ENCODE peak calls at places on chromosomes 1 and 21, in nine cellular contexts. One of them, this sample, is unnamed.

GRCh38 chr1:8543965-8544364 is 226.1 kb downstream of the SLC45A1 start:
- DNase-seq in brain microvascular endothelial cell: no peak
- DNase-seq in BE2C: no peak
- DNase-seq in HFF-Myc: no peak
- DNase-seq in BJ: no peak
- DNase-seq in cardiac muscle cell: no peak
- DNase-seq in astrocyte of the spinal cord: no peak
- DNase-seq in sigmoid colon: no peak
- DNase-seq in heart right ventricle: no peak
- DNase-seq in this sample: no peak

GRCh38 chr21:42674351-42674940 is 21.0 kb downstream of the PDE9A start:
- DNase-seq in brain microvascular endothelial cell: no peak
- DNase-seq in BE2C: peak; percentile 77
- DNase-seq in HFF-Myc: no peak
- DNase-seq in BJ: no peak
- DNase-seq in cardiac muscle cell: peak; percentile 38
- DNase-seq in astrocyte of the spinal cord: no peak
- DNase-seq in sigmoid colon: peak; percentile 95
- DNase-seq in heart right ventricle: peak; percentile 72
- DNase-seq in this sample: no peak

GRCh38 chr1:46749403-46749802 is 30.5 kb upstream of the EFCAB14 start:
- DNase-seq in brain microvascular endothelial cell: no peak
- DNase-seq in BE2C: no peak
- DNase-seq in HFF-Myc: no peak
- DNase-seq in BJ: no peak
- DNase-seq in cardiac muscle cell: no peak
- DNase-seq in astrocyte of the spinal cord: no peak
- DNase-seq in sigmoid colon: no peak
- DNase-seq in heart right ventricle: no peak
- DNase-seq in this sample: no peak

GRCh38 chr1:220013497-220013896 is 32.8 kb downstream of the EPRS1 start:
- DNase-seq in brain microvascular endothelial cell: no peak
- DNase-seq in BE2C: no peak
- DNase-seq in HFF-Myc: no peak
- DNase-seq in BJ: no peak
- DNase-seq in cardiac muscle cell: peak; percentile 40
- DNase-seq in astrocyte of the spinal cord: peak; percentile 54
- DNase-seq in sigmoid colon: no peak
- DNase-seq in heart right ventricle: no peak
- DNase-seq in this sample: no peak

GRCh38 chr1:61391730-61392129 is 309.4 kb downstream of the NFIA start:
- DNase-seq in brain microvascular endothelial cell: no peak
- DNase-seq in BE2C: no peak
- DNase-seq in HFF-Myc: no peak
- DNase-seq in BJ: no peak
- DNase-seq in cardiac muscle cell: no peak
- DNase-seq in astrocyte of the spinal cord: no peak
- DNase-seq in sigmoid colon: no peak
- DNase-seq in heart right ventricle: no peak
- DNase-seq in this sample: no peak

GRCh38 chr1:234755449-234755863 is 145.5 kb upstream of the IRF2BP2 start:
- DNase-seq in brain microvascular endothelial cell: peak; percentile 94
- DNase-seq in BE2C: peak; percentile 67
- DNase-seq in HFF-Myc: peak; percentile 39
- DNase-seq in BJ: peak; percentile 41
- DNase-seq in cardiac muscle cell: peak; percentile 94
- DNase-seq in astrocyte of the spinal cord: peak; percentile 62
- DNase-seq in sigmoid colon: peak; percentile 90
- DNase-seq in heart right ventricle: peak; percentile 67
- DNase-seq in this sample: no peak

GRCh38 chr1:179380299-179380698 is 14.5 kb downstream of the AXDND1 start:
- DNase-seq in brain microvascular endothelial cell: no peak
- DNase-seq in BE2C: no peak
- DNase-seq in HFF-Myc: no peak
- DNase-seq in BJ: peak; percentile 19
- DNase-seq in cardiac muscle cell: no peak
- DNase-seq in astrocyte of the spinal cord: no peak
- DNase-seq in sigmoid colon: no peak
- DNase-seq in heart right ventricle: no peak
- DNase-seq in this sample: no peak

GRCh38 chr1:2091611-2092604 is 41.7 kb downstream of the PRKCZ start:
- DNase-seq in brain microvascular endothelial cell: peak; percentile 14
- DNase-seq in BE2C: peak; percentile 66
- DNase-seq in HFF-Myc: no peak
- DNase-seq in BJ: no peak
- DNase-seq in cardiac muscle cell: peak; percentile 26
- DNase-seq in astrocyte of the spinal cord: peak; percentile 19
- DNase-seq in sigmoid colon: no peak
- DNase-seq in heart right ventricle: peak; percentile 55
- DNase-seq in this sample: no peak

GRCh38 chr21:45420623-45421041 is 15.7 kb downstream of the COL18A1 start:
- DNase-seq in brain microvascular endothelial cell: no peak
- DNase-seq in BE2C: no peak
- DNase-seq in HFF-Myc: no peak
- DNase-seq in BJ: no peak
- DNase-seq in cardiac muscle cell: no peak
- DNase-seq in astrocyte of the spinal cord: no peak
- DNase-seq in sigmoid colon: peak; percentile 60
- DNase-seq in heart right ventricle: peak; percentile 48
- DNase-seq in this sample: no peak

GRCh38 chr1:92909321-92909720 is 51.9 kb downstream of the DIPK1A start:
- DNase-seq in brain microvascular endothelial cell: peak; percentile 84
- DNase-seq in BE2C: no peak
- DNase-seq in HFF-Myc: peak; percentile 82
- DNase-seq in BJ: peak; percentile 71
- DNase-seq in cardiac muscle cell: peak; percentile 60
- DNase-seq in astrocyte of the spinal cord: peak; percentile 78
- DNase-seq in sigmoid colon: no peak
- DNase-seq in heart right ventricle: no peak
- DNase-seq in this sample: peak; percentile 13

GRCh38 chr1:24364975-24365678 is 46.0 kb downstream of the GRHL3 start:
- DNase-seq in brain microvascular endothelial cell: peak; percentile 86
- DNase-seq in BE2C: peak; percentile 63
- DNase-seq in HFF-Myc: peak; percentile 60
- DNase-seq in BJ: peak; percentile 61
- DNase-seq in cardiac muscle cell: peak; percentile 74
- DNase-seq in astrocyte of the spinal cord: peak; percentile 91
- DNase-seq in sigmoid colon: peak; percentile 69
- DNase-seq in heart right ventricle: no peak
- DNase-seq in this sample: peak; percentile 41

GRCh38 chr1:152654110-152654509 is 9.1 kb upstream of the LCE2D start:
- DNase-seq in brain microvascular endothelial cell: peak; percentile 47
- DNase-seq in BE2C: peak; percentile 71
- DNase-seq in HFF-Myc: no peak
- DNase-seq in BJ: no peak
- DNase-seq in cardiac muscle cell: peak; percentile 54
- DNase-seq in astrocyte of the spinal cord: peak; percentile 18
- DNase-seq in sigmoid colon: no peak
- DNase-seq in heart right ventricle: no peak
- DNase-seq in this sample: no peak

GRCh38 chr1:236774926-236775325 is 20.2 kb upstream of the MTR start:
- DNase-seq in brain microvascular endothelial cell: peak; percentile 15
- DNase-seq in BE2C: no peak
- DNase-seq in HFF-Myc: no peak
- DNase-seq in BJ: no peak
- DNase-seq in cardiac muscle cell: peak; percentile 71
- DNase-seq in astrocyte of the spinal cord: no peak
- DNase-seq in sigmoid colon: no peak
- DNase-seq in heart right ventricle: no peak
- DNase-seq in this sample: no peak
- TF ChIP-seq CTCF in brain microvascular endothelial cell: peak; percentile 41
- TF ChIP-seq CTCF in BE2C: peak; percentile 61
- TF ChIP-seq CTCF in HFF-Myc: peak; percentile 37
- TF ChIP-seq CTCF in BJ: peak; percentile 37
- TF ChIP-seq CTCF in cardiac muscle cell: peak; percentile 65
- TF ChIP-seq CTCF in astrocyte of the spinal cord: peak; percentile 31
- TF ChIP-seq CTCF in sigmoid colon: no peak
- TF ChIP-seq CTCF in heart right ventricle: peak; percentile 51
- TF ChIP-seq CTCF in this sample: peak; percentile 72

DNA sequence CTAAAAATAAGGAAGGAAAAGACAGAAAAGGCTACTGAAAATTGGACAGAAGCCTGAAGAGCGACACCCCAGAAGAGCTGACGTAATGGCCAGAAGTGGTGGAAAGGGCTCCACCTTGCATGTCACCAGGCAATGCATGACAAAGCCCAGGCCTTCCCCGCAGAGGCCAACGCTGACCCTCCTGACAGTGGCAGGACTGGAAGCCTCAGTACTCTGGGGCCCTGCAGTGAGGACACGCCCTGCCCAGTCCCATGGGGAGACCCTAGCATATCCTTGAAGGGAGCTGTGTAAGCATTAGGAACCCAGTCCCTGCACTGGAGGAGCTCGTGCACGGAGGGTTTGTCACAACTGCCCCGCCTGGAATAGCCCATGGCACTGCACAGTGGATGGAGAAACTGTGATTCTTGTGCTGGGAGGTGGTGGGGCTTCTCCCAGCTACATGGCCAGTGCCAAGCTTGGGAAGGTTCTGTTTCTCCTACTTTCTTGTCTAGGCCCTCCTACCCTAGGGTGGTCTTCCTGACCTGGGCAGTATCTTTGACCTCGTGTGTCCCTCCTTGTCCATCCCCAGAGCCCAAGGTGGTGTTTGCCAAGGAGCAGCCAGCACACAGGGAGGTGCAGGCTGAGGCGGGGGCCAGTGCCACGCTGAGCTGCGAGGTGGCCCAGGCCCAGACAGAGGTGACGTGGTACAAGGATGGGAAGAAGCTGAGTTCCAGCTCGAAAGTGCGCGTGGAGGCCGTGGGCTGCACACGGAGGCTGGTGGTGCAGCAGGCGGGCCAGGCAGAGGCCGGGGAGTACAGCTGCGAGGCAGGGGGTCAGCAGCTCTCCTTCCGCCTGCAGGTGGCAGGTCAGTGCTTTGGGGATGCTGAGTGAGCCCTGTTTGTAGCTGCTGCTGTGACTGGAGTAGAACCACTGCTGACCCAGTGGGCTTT is 60.4 kb downstream of the OBSCN start:
- DNase-seq in brain microvascular endothelial cell: no peak
- DNase-seq in BE2C: peak; percentile 10
- DNase-seq in HFF-Myc: no peak
- DNase-seq in BJ: no peak
- DNase-seq in cardiac muscle cell: no peak
- DNase-seq in astrocyte of the spinal cord: no peak
- DNase-seq in sigmoid colon: no peak
- DNase-seq in heart right ventricle: peak; percentile 48
- DNase-seq in this sample: no peak
- TF ChIP-seq CTCF in brain microvascular endothelial cell: no peak
- TF ChIP-seq CTCF in BE2C: no peak
- TF ChIP-seq CTCF in HFF-Myc: no peak
- TF ChIP-seq CTCF in BJ: no peak
- TF ChIP-seq CTCF in cardiac muscle cell: no peak
- TF ChIP-seq CTCF in astrocyte of the spinal cord: no peak
- TF ChIP-seq CTCF in sigmoid colon: no peak
- TF ChIP-seq CTCF in heart right ventricle: no peak
- TF ChIP-seq CTCF in this sample: no peak

DNA sequence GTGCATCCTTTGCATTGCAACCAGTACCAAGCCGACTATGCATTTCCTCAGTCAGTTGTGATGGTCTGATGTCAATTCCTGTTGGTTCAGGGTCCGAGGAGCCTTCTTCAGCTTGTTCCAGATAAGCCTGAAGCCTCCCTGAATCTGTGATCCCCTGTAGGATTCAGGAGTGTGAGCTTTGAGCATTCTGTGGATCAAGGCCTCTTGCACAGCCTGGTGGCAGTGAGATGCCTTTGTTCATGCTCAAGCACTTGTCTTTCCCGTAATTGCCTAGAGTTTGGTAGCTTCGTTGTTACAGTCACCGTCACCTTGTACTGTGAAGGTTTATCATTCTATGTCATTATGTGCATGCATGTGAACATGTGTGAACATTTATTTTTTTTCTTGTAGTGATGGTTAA is 103.5 kb downstream of the PBX1 start:
- DNase-seq in brain microvascular endothelial cell: no peak
- DNase-seq in BE2C: no peak
- DNase-seq in HFF-Myc: no peak
- DNase-seq in BJ: no peak
- DNase-seq in cardiac muscle cell: no peak
- DNase-seq in astrocyte of the spinal cord: no peak
- DNase-seq in sigmoid colon: no peak
- DNase-seq in heart right ventricle: no peak
- DNase-seq in this sample: no peak
- TF ChIP-seq CTCF in brain microvascular endothelial cell: peak; percentile 20
- TF ChIP-seq CTCF in BE2C: no peak
- TF ChIP-seq CTCF in HFF-Myc: no peak
- TF ChIP-seq CTCF in BJ: no peak
- TF ChIP-seq CTCF in cardiac muscle cell: no peak
- TF ChIP-seq CTCF in astrocyte of the spinal cord: no peak
- TF ChIP-seq CTCF in sigmoid colon: no peak
- TF ChIP-seq CTCF in heart right ventricle: no peak
- TF ChIP-seq CTCF in this sample: no peak

GRCh38 chr1:45297604-45298356 is 28.9 kb upstream of the HPDL start:
- DNase-seq in brain microvascular endothelial cell: no peak
- DNase-seq in BE2C: no peak
- DNase-seq in HFF-Myc: no peak
- DNase-seq in BJ: no peak
- DNase-seq in cardiac muscle cell: no peak
- DNase-seq in astrocyte of the spinal cord: no peak
- DNase-seq in sigmoid colon: no peak
- DNase-seq in heart right ventricle: no peak
- DNase-seq in this sample: no peak
- TF ChIP-seq CTCF in brain microvascular endothelial cell: no peak
- TF ChIP-seq CTCF in BE2C: no peak
- TF ChIP-seq CTCF in HFF-Myc: no peak
- TF ChIP-seq CTCF in BJ: no peak
- TF ChIP-seq CTCF in cardiac muscle cell: no peak
- TF ChIP-seq CTCF in astrocyte of the spinal cord: no peak
- TF ChIP-seq CTCF in sigmoid colon: no peak
- TF ChIP-seq CTCF in heart right ventricle: no peak
- TF ChIP-seq CTCF in this sample: no peak

GRCh38 chr1:162023547-162024501 is at the start of gene OLFML2B:
- DNase-seq in brain microvascular endothelial cell: peak; percentile 81
- DNase-seq in BE2C: peak; percentile 81
- DNase-seq in HFF-Myc: peak; percentile 63
- DNase-seq in BJ: peak; percentile 55
- DNase-seq in cardiac muscle cell: peak; percentile 83
- DNase-seq in astrocyte of the spinal cord: peak; percentile 84
- DNase-seq in sigmoid colon: peak; percentile 89
- DNase-seq in heart right ventricle: peak; percentile 76
- DNase-seq in this sample: peak; percentile 71
- TF ChIP-seq CTCF in brain microvascular endothelial cell: peak; percentile 63
- TF ChIP-seq CTCF in BE2C: peak; percentile 35
- TF ChIP-seq CTCF in HFF-Myc: peak; percentile 28
- TF ChIP-seq CTCF in BJ: peak; percentile 51
- TF ChIP-seq CTCF in cardiac muscle cell: peak; percentile 44
- TF ChIP-seq CTCF in astrocyte of the spinal cord: peak; percentile 48
- TF ChIP-seq CTCF in sigmoid colon: no peak
- TF ChIP-seq CTCF in heart right ventricle: peak; percentile 48
- TF ChIP-seq CTCF in this sample: peak; percentile 60

This sample was measured in epithelial cell of proximal tubule.